ENCODE peak calls at places on chromosome 21, in five cellular contexts. K is right atrium auricular region; V is SJSA1; Z is cardiac muscle cell; D is CD8-positive, alpha-beta memory T cell. W is an unnamed sample. For H3K4me1, the result is how much of the 10 kb centered on the place peaks cover.

GRCh38 chr21:17688912-17689874 is 76.5 kb upstream of the BTG3 start:
- DNase-seq in K (no peak), V (peak), Z (no peak), D (peak), W (peak)

GRCh38 chr21:36491191-36491916 is 11.4 kb upstream of the CLDN14 start:
- DNase-seq in K (no peak), V (no peak), Z (no peak), D (no peak), W (no peak)

GRCh38 chr21:35349378-35350080 is 300.4 kb upstream of the RUNX1 start:
- DNase-seq in K (no peak), V (peak), Z (no peak), D (no peak), W (no peak)

GRCh38 chr21:26144026-26144425 is 26.5 kb downstream of the APP start:
- DNase-seq in K (no peak), V (no peak), Z (no peak), D (no peak), W (no peak)

GRCh38 chr21:14993072-14993471 is 71.7 kb downstream of the NRIP1 start:
- DNase-seq in K (no peak), V (no peak), Z (no peak), D (no peak), W (no peak)

GRCh38 chr21:41488080-41488479 is 19.9 kb downstream of the TMPRSS2 start:
- DNase-seq in K (no peak), V (no peak), Z (no peak), D (no peak), W (no peak)

GRCh38 chr21:27674037-27674436 is 707.1 kb upstream of the ADAMTS5 start:
- DNase-seq in K (no peak), V (no peak), Z (no peak), D (no peak), W (no peak)

GRCh38 chr21:36297938-36298572 is 21.9 kb upstream of the MORC3 start:
- DNase-seq in K (peak), V (no peak), Z (no peak), D (peak), W (peak)

GRCh38 chr21:46295996-46296752 is 10.0 kb downstream of the YBEY start:
- DNase-seq in K (peak), V (no peak), Z (no peak), D (peak), W (peak)

GRCh38 chr21:21547368-21547953 is 549.3 kb downstream of the NCAM2 start:
- DNase-seq in K (no peak), V (no peak), Z (no peak), D (no peak), W (no peak)

GRCh38 chr21:27713159-27714109 is 746.5 kb upstream of the ADAMTS5 start:
- DNase-seq in K (no peak), V (no peak), Z (no peak), D (no peak), W (no peak)

GRCh38 chr21:46452719-46453118 is 6.0 kb upstream of the DIP2A start:
- DNase-seq in K (no peak), V (no peak), Z (no peak), D (no peak), W (no peak)

GRCh38 chr21:24825348-24825747 is 781.9 kb downstream of the MRPL39 start:
- DNase-seq in K (no peak), V (no peak), Z (no peak), D (no peak), W (no peak)

GRCh38 chr21:25862596-25862995 is 127.8 kb downstream of the GABPA start:
- DNase-seq in K (no peak), V (no peak), Z (no peak), D (peak), W (no peak)

GRCh38 chr21:35484032-35484431 is 434.9 kb upstream of the RUNX1 start:
- DNase-seq in K (no peak), V (no peak), Z (no peak), D (no peak), W (no peak)

GRCh38 chr21:37088196-37088595 is 15.1 kb downstream of the TTC3 start:
- DNase-seq in K (no peak), V (no peak), Z (no peak), D (no peak), W (no peak)

GRCh38 chr21:24290151-24290833 is 1317.0 kb downstream of the MRPL39 start:
- DNase-seq in K (no peak), V (no peak), Z (no peak), D (peak), W (no peak)

GRCh38 chr21:42060166-42060565 is 11.0 kb upstream of the UMODL1 start:
- DNase-seq in K (no peak), V (no peak), Z (no peak), D (peak), W (no peak)

GRCh38 chr21:46560568-46561447 is 44.1 kb downstream of the S100B start:
- DNase-seq in K (peak), V (no peak), Z (no peak), D (no peak), W (no peak)

GRCh38 chr21:36542312-36543101 is 62.6 kb upstream of the CLDN14 start:
- DNase-seq in K (no peak), V (no peak), Z (peak), D (no peak), W (no peak)

GRCh38 chr21:16535100-16535418 is 805.3 kb downstream of the USP25 start:
- DNase-seq in K (peak), V (peak), Z (no peak), D (no peak), W (no peak)

GRCh38 chr21:18369115-18369514 is 34.5 kb downstream of the TMPRSS15 start:
- DNase-seq in K (no peak), V (no peak), Z (peak), D (no peak), W (no peak)

GRCh38 chr21:46552274-46552673 is 52.6 kb downstream of the S100B start:
- DNase-seq in K (peak), V (no peak), Z (no peak), D (no peak), W (no peak)

GRCh38 chr21:41426656-41427311 is 745 bp downstream of the MX1 start:
- DNase-seq in K (peak), V (no peak), Z (no peak), D (no peak), W (no peak)

GRCh38 chr21:15857740-15858139 is 128.0 kb downstream of the USP25 start:
- DNase-seq in K (no peak), V (no peak), Z (no peak), D (no peak), W (no peak)

GRCh38 chr21:34594566-34595234 is 20.2 kb downstream of the RCAN1 start:
- DNase-seq in K (no peak), V (no peak), Z (no peak), D (no peak), W (no peak)

GRCh38 chr21:20306836-20307235 is 691.4 kb upstream of the NCAM2 start:
- DNase-seq in K (no peak), V (no peak), Z (no peak), D (no peak), W (no peak)

GRCh38 chr21:37195078-37195477 is 72.1 kb downstream of the VPS26C start:
- DNase-seq in K (no peak), V (no peak), Z (no peak), D (no peak), W (no peak)

GRCh38 chr21:17045214-17045835 is 467.5 kb upstream of the CXADR start:
- DNase-seq in K (no peak), V (peak), Z (peak), D (no peak), W (no peak)

GRCh38 chr21:35048706-35049617 is at the start of gene RUNX1:
- DNase-seq in K (no peak), V (peak), Z (no peak), D (peak), W (peak)

GRCh38 chr21:21165063-21165645 is 166.9 kb downstream of the NCAM2 start:
- DNase-seq in K (no peak), V (peak), Z (no peak), D (no peak), W (no peak)

GRCh38 chr21:28148400-28149064 is 844.1 kb downstream of the LTN1 start:
- DNase-seq in K (no peak), V (no peak), Z (no peak), D (no peak), W (no peak)

GRCh38 chr21:26297856-26298255 is 127.3 kb upstream of the APP start:
- DNase-seq in K (no peak), V (no peak), Z (no peak), D (no peak), W (no peak)

GRCh38 chr21:35102488-35103407 is 53.6 kb upstream of the RUNX1 start:
- DNase-seq in K (peak), V (no peak), Z (no peak), D (no peak), W (peak)

DNA sequence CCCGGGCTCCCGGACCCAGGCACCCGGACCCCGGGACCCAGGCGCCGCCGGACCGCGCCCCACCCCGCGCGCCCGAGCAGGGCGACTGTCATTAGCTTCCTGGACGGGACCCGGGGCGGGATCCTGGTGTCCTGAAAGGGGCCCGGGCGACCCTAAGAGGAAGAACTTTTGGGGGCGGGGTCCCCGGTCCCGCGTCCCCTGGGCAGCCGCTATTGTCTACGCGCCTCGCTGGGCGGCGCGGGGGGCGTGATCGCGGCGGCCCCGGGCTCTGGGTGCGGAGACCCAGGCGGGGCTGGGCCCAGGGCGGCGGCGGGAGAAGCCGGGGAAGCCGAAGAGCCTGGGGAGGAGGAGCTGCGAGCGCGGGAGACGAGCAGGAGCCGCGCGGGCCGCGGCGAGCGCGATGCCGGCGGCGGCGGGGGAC is 465 bp downstream of the HUNK start:
- DNase-seq in K (no peak), V (peak), Z (peak), D (no peak), W (no peak)
- H3K4me1 ChIP-seq in K (under half), V (under half), Z (under half), D (under half), W (under half)

DNA sequence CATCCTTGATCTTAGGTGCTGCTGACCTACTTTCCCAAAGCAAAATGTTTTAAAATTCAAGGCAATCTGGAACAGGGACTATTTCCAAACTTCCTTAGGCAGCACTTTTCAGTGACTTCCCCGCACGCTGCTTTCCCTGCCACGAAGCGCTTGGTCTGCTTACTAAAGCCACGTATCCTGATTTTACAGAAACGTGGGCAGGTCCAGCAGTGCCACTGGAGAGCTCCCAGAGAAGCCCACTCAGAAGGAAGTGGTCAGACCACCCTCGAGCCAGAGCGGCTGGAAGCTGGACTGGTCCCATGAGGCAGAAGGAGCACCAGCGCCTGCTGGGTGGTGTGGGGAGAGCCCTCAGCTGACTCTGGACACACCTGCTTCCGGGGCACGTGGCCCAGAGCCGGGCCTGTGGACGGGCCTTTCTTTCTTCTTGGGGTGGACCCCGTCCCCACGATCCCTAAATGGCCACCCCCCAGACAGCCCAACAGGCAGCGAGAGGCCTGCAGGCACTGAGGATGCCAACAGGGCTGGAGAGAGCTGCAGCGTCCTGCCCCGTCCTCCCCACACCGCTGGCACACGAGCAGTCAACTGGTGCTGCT is 23.2 kb downstream of the PTTG1IP start:
- DNase-seq in K (no peak), V (no peak), Z (no peak), D (no peak), W (peak)
- H3K4me1 ChIP-seq in K (under half), V (under half), Z (under half), D (half or more), W (under half)

GRCh38 chr21:43352568-43353281 is 74.2 kb downstream of the SIK1 start:
- DNase-seq in K (no peak), V (no peak), Z (no peak), D (no peak), W (no peak)
- H3K4me1 ChIP-seq in K (under half), V (under half), Z (under half), D (under half), W (under half)

GRCh38 chr21:39184050-39184980 is 1.1 kb upstream of the PSMG1 start:
- DNase-seq in K (no peak), V (no peak), Z (peak), D (no peak), W (no peak)
- H3K4me1 ChIP-seq in K (under half), V (under half), Z (under half), D (under half), W (under half)

GRCh38 chr21:29342394-29342957 is 43.8 kb downstream of the BACH1 start:
- DNase-seq in K (peak), V (peak), Z (no peak), D (no peak), W (no peak)
- H3K4me1 ChIP-seq in K (under half), V (half or more), Z (under half), D (under half), W (half or more)

GRCh38 chr21:33562389-33562788 is 19.6 kb downstream of the SON start:
- DNase-seq in K (no peak), V (no peak), Z (no peak), D (no peak), W (no peak)
- H3K4me1 ChIP-seq in K (under half), V (under half), Z (under half), D (under half), W (under half)